ENCODE peak calls at places on chromosomes 13 and 19, in nine cellular contexts. One of them, this sample, is unnamed.
A peak's percentile ranks its signal among the peaks of the same experiment; 100 is the strongest.

GRCh38 chr19:38210458-38210987 is 13.5 kb downstream of the DPF1 start:
- DNase-seq in endothelial cell: peak; percentile 61
- DNase-seq in heart right ventricle: peak; percentile 71
- DNase-seq in tibial artery: no peak
- DNase-seq in left lung: peak; percentile 67
- DNase-seq in ascending aorta: no peak
- DNase-seq in colonic mucosa: peak; percentile 40
- DNase-seq in neural progenitor cell: peak; percentile 97
- DNase-seq in AG09309: no peak
- DNase-seq in this sample: no peak

GRCh38 chr13:110113284-110113764 is 193.6 kb downstream of the COL4A1 start:
- DNase-seq in left lung: no peak
- DNase-seq in tibial artery: no peak
- DNase-seq in colonic mucosa: no peak
- DNase-seq in AG09309: no peak
- DNase-seq in neural progenitor cell: no peak
- DNase-seq in heart right ventricle: no peak
- DNase-seq in ascending aorta: no peak
- DNase-seq in endothelial cell: no peak
- DNase-seq in this sample: no peak

GRCh38 chr13:51614350-51614786 is 30.1 kb downstream of the WDFY2 start:
- DNase-seq in neural progenitor cell: no peak
- DNase-seq in left lung: peak; percentile 33
- DNase-seq in AG09309: no peak
- DNase-seq in heart right ventricle: no peak
- DNase-seq in endothelial cell: peak; percentile 29
- DNase-seq in colonic mucosa: no peak
- DNase-seq in tibial artery: no peak
- DNase-seq in ascending aorta: peak; percentile 63
- DNase-seq in this sample: no peak

GRCh38 chr13:92842145-92842544 is 384.5 kb upstream of the GPC6 start:
- DNase-seq in neural progenitor cell: no peak
- DNase-seq in endothelial cell: no peak
- DNase-seq in left lung: no peak
- DNase-seq in AG09309: peak; percentile 8
- DNase-seq in heart right ventricle: no peak
- DNase-seq in tibial artery: no peak
- DNase-seq in ascending aorta: peak; percentile 70
- DNase-seq in colonic mucosa: no peak
- DNase-seq in this sample: no peak

GRCh38 chr19:37413243-37414084 is 42.6 kb downstream of the ZNF527 start:
- DNase-seq in AG09309: no peak
- DNase-seq in ascending aorta: no peak
- DNase-seq in colonic mucosa: no peak
- DNase-seq in heart right ventricle: no peak
- DNase-seq in neural progenitor cell: no peak
- DNase-seq in left lung: no peak
- DNase-seq in tibial artery: no peak
- DNase-seq in endothelial cell: no peak
- DNase-seq in this sample: no peak

GRCh38 chr13:113906566-113906965 is 42.7 kb upstream of the GAS6 start:
- DNase-seq in tibial artery: peak; percentile 77
- DNase-seq in heart right ventricle: no peak
- DNase-seq in left lung: no peak
- DNase-seq in neural progenitor cell: no peak
- DNase-seq in ascending aorta: peak; percentile 58
- DNase-seq in AG09309: no peak
- DNase-seq in endothelial cell: no peak
- DNase-seq in colonic mucosa: peak; percentile 16
- DNase-seq in this sample: peak; percentile 75

GRCh38 chr13:73189365-73189764 is 130.6 kb downstream of the KLF5 start:
- DNase-seq in ascending aorta: no peak
- DNase-seq in heart right ventricle: no peak
- DNase-seq in tibial artery: no peak
- DNase-seq in endothelial cell: no peak
- DNase-seq in AG09309: no peak
- DNase-seq in neural progenitor cell: no peak
- DNase-seq in left lung: no peak
- DNase-seq in colonic mucosa: no peak
- DNase-seq in this sample: no peak

GRCh38 chr19:2711175-2711936 is 8.9 kb upstream of the GNG7 start:
- DNase-seq in heart right ventricle: no peak
- DNase-seq in neural progenitor cell: no peak
- DNase-seq in endothelial cell: no peak
- DNase-seq in AG09309: no peak
- DNase-seq in colonic mucosa: no peak
- DNase-seq in left lung: no peak
- DNase-seq in tibial artery: no peak
- DNase-seq in ascending aorta: no peak
- DNase-seq in this sample: no peak

GRCh38 chr13:72383646-72384045 is 343.8 kb downstream of the MZT1 start:
- DNase-seq in endothelial cell: no peak
- DNase-seq in colonic mucosa: no peak
- DNase-seq in AG09309: no peak
- DNase-seq in left lung: no peak
- DNase-seq in heart right ventricle: no peak
- DNase-seq in tibial artery: no peak
- DNase-seq in neural progenitor cell: no peak
- DNase-seq in ascending aorta: no peak
- DNase-seq in this sample: no peak

GRCh38 chr19:42433503-42434260 is 6.5 kb upstream of the LIPE start:
- DNase-seq in AG09309: no peak
- DNase-seq in colonic mucosa: peak; percentile 97
- DNase-seq in left lung: peak; percentile 72
- DNase-seq in endothelial cell: peak; percentile 76
- DNase-seq in ascending aorta: peak; percentile 80
- DNase-seq in heart right ventricle: peak; percentile 86
- DNase-seq in neural progenitor cell: peak; percentile 88
- DNase-seq in tibial artery: no peak
- DNase-seq in this sample: no peak

GRCh38 chr19:35545855-35546381 is 492 bp downstream of the TMEM147 start:
- DNase-seq in ascending aorta: peak; percentile 78
- DNase-seq in left lung: no peak
- DNase-seq in neural progenitor cell: no peak
- DNase-seq in endothelial cell: peak; percentile 31
- DNase-seq in tibial artery: no peak
- DNase-seq in AG09309: no peak
- DNase-seq in heart right ventricle: peak; percentile 31
- DNase-seq in colonic mucosa: peak; percentile 48
- DNase-seq in this sample: no peak

GRCh38 chr13:98035373-98035772 is 81.9 kb downstream of the IPO5 start:
- DNase-seq in AG09309: no peak
- DNase-seq in tibial artery: no peak
- DNase-seq in ascending aorta: no peak
- DNase-seq in left lung: no peak
- DNase-seq in colonic mucosa: no peak
- DNase-seq in endothelial cell: no peak
- DNase-seq in neural progenitor cell: no peak
- DNase-seq in heart right ventricle: no peak
- DNase-seq in this sample: no peak

GRCh38 chr13:98039261-98039660 is 85.8 kb downstream of the IPO5 start:
- DNase-seq in heart right ventricle: no peak
- DNase-seq in AG09309: no peak
- DNase-seq in ascending aorta: no peak
- DNase-seq in endothelial cell: no peak
- DNase-seq in left lung: no peak
- DNase-seq in neural progenitor cell: no peak
- DNase-seq in colonic mucosa: no peak
- DNase-seq in tibial artery: no peak
- DNase-seq in this sample: no peak

GRCh38 chr13:98032168-98032567 is 78.7 kb downstream of the IPO5 start:
- DNase-seq in endothelial cell: no peak
- DNase-seq in ascending aorta: no peak
- DNase-seq in heart right ventricle: no peak
- DNase-seq in left lung: no peak
- DNase-seq in colonic mucosa: no peak
- DNase-seq in neural progenitor cell: peak; percentile 41
- DNase-seq in tibial artery: no peak
- DNase-seq in AG09309: no peak
- DNase-seq in this sample: no peak

GRCh38 chr13:98033277-98034247 is 80.1 kb downstream of the IPO5 start:
- DNase-seq in neural progenitor cell: peak; percentile 42
- DNase-seq in heart right ventricle: no peak
- DNase-seq in left lung: no peak
- DNase-seq in endothelial cell: peak; percentile 52
- DNase-seq in ascending aorta: no peak
- DNase-seq in tibial artery: no peak
- DNase-seq in AG09309: peak; percentile 46
- DNase-seq in colonic mucosa: no peak
- DNase-seq in this sample: no peak
- TF ChIP-seq CTCF in neural progenitor cell: peak; percentile 53
- TF ChIP-seq CTCF in heart right ventricle: peak; percentile 17
- TF ChIP-seq CTCF in left lung: no peak
- TF ChIP-seq CTCF in endothelial cell: peak; percentile 37
- TF ChIP-seq CTCF in ascending aorta: no peak
- TF ChIP-seq CTCF in tibial artery: peak; percentile 34
- TF ChIP-seq CTCF in AG09309: peak; percentile 66
- TF ChIP-seq CTCF in colonic mucosa: no peak
- TF ChIP-seq CTCF in this sample: peak; percentile 74

GRCh38 chr13:40772765-40773473 is 1.9 kb upstream of the MRPS31 start:
- DNase-seq in neural progenitor cell: no peak
- DNase-seq in AG09309: no peak
- DNase-seq in tibial artery: no peak
- DNase-seq in left lung: no peak
- DNase-seq in ascending aorta: no peak
- DNase-seq in endothelial cell: no peak
- DNase-seq in colonic mucosa: no peak
- DNase-seq in heart right ventricle: no peak
- DNase-seq in this sample: peak; percentile 27

GRCh38 chr13:40770934-40771618 is at the start of gene MRPS31:
- DNase-seq in colonic mucosa: peak; percentile 98
- DNase-seq in AG09309: peak; percentile 70
- DNase-seq in neural progenitor cell: peak; percentile 97
- DNase-seq in tibial artery: peak; percentile 97
- DNase-seq in left lung: peak; percentile 97
- DNase-seq in ascending aorta: peak; percentile 97
- DNase-seq in heart right ventricle: peak; percentile 95
- DNase-seq in endothelial cell: peak; percentile 96
- DNase-seq in this sample: peak; percentile 96

GRCh38 chr13:40774672-40775071 is 3.7 kb upstream of the MRPS31 start:
- DNase-seq in colonic mucosa: no peak
- DNase-seq in endothelial cell: no peak
- DNase-seq in neural progenitor cell: no peak
- DNase-seq in left lung: no peak
- DNase-seq in AG09309: no peak
- DNase-seq in ascending aorta: no peak
- DNase-seq in heart right ventricle: no peak
- DNase-seq in tibial artery: no peak
- DNase-seq in this sample: no peak

GRCh38 chr13:40769970-40770369 is 1.0 kb downstream of the MRPS31 start:
- DNase-seq in neural progenitor cell: no peak
- DNase-seq in endothelial cell: no peak
- DNase-seq in heart right ventricle: no peak
- DNase-seq in left lung: no peak
- DNase-seq in colonic mucosa: no peak
- DNase-seq in ascending aorta: no peak
- DNase-seq in AG09309: no peak
- DNase-seq in tibial artery: no peak
- DNase-seq in this sample: no peak

DNA sequence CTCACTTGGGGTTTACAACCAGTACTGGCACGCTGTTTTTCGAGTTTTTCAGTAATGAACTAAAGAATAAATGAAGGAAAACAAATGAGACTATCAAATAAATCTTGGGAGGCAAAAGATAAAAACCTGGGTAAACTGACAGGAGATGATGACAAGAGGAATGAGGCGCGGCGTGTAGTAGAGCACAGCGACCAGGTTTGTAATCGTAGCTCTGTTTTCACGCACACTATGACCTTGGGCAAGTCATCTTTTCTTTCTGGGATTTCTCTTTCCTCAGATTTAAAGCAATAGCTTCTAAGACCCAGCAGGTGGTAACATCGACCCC is 419 bp downstream of the MRPS31 start:
- DNase-seq in tibial artery: no peak
- DNase-seq in heart right ventricle: no peak
- DNase-seq in endothelial cell: no peak
- DNase-seq in ascending aorta: no peak
- DNase-seq in colonic mucosa: no peak
- DNase-seq in neural progenitor cell: no peak
- DNase-seq in AG09309: no peak
- DNase-seq in left lung: no peak
- DNase-seq in this sample: no peak
- TF ChIP-seq CTCF in tibial artery: no peak
- TF ChIP-seq CTCF in heart right ventricle: no peak
- TF ChIP-seq CTCF in endothelial cell: no peak
- TF ChIP-seq CTCF in ascending aorta: no peak
- TF ChIP-seq CTCF in colonic mucosa: no peak
- TF ChIP-seq CTCF in neural progenitor cell: no peak
- TF ChIP-seq CTCF in AG09309: no peak
- TF ChIP-seq CTCF in left lung: no peak
- TF ChIP-seq CTCF in this sample: no peak

DNA sequence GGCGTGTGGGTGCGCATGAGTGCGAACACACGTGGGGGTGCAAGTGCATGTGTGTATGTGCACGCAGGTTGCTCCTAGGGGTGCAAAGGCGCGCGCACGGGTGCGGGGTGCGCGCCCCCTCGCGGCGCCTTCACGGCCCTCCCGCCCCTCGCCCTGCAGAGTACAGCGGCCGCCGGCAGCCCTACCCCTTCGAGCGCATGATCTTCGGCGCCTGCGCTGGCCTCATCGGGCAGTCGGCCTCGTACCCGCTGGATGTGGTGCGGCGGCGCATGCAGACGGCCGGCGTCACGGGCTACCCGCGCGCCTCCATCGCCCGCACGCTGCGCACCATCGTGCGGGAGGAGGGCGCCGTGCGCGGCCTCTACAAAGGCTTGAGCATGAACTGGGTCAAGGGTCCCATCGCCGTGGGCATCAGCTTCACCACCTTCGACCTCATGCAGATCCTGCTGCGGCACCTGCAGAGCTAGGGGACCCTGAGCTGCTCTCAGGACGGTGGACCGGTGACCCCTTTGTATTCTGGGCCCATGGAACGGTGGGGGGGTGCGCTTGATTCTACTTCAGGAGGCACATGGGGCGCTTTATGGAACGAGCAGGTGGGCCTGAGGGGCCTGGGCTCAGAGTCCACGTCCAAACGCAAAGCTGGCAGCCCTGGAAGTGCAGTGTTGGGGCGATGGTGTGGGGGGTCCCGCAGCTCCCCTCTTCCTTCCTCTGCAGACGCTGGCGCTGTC is 27.7 kb downstream of the TMEM161A start:
- DNase-seq in heart right ventricle: no peak
- DNase-seq in endothelial cell: peak; percentile 19
- DNase-seq in tibial artery: no peak
- DNase-seq in AG09309: no peak
- DNase-seq in ascending aorta: no peak
- DNase-seq in left lung: no peak
- DNase-seq in neural progenitor cell: peak; percentile 81
- DNase-seq in colonic mucosa: no peak
- DNase-seq in this sample: no peak
- TF ChIP-seq CTCF in heart right ventricle: no peak
- TF ChIP-seq CTCF in endothelial cell: no peak
- TF ChIP-seq CTCF in tibial artery: no peak
- TF ChIP-seq CTCF in AG09309: no peak
- TF ChIP-seq CTCF in ascending aorta: no peak
- TF ChIP-seq CTCF in left lung: peak; percentile 22
- TF ChIP-seq CTCF in neural progenitor cell: peak; percentile 49
- TF ChIP-seq CTCF in colonic mucosa: peak; percentile 18
- TF ChIP-seq CTCF in this sample: peak; percentile 39

DNA sequence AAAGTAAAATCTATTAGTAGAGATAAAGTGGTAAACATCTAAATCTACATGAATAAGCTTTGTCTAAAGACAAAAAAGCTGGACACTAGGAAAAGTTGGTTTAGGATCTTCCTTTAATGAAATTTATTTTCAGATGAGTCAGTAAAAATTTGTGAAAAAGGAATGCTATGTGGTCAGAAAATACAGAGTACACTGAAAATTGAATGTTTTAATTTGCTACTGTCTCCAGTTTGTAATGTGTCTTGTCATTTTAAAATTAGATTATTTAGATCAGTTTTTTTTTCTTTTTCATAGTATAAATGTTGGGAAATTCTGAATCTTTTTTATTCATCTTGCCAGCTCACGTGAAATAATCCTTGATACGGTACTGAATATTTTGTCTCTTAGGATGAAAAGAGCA is 56.9 kb downstream of the SLITRK6 start:
- DNase-seq in heart right ventricle: no peak
- DNase-seq in neural progenitor cell: no peak
- DNase-seq in tibial artery: no peak
- DNase-seq in colonic mucosa: no peak
- DNase-seq in endothelial cell: no peak
- DNase-seq in AG09309: no peak
- DNase-seq in ascending aorta: no peak
- DNase-seq in left lung: no peak
- DNase-seq in this sample: no peak
- TF ChIP-seq CTCF in heart right ventricle: no peak
- TF ChIP-seq CTCF in neural progenitor cell: no peak
- TF ChIP-seq CTCF in tibial artery: no peak
- TF ChIP-seq CTCF in colonic mucosa: no peak
- TF ChIP-seq CTCF in endothelial cell: no peak
- TF ChIP-seq CTCF in AG09309: no peak
- TF ChIP-seq CTCF in ascending aorta: no peak
- TF ChIP-seq CTCF in left lung: no peak
- TF ChIP-seq CTCF in this sample: no peak